ENCODE peak calls at places on chromosomes 2 and 18, in five cellular contexts. One of them, this sample, is unnamed.

GRCh38 chr2:28567076-28567471 is 71.2 kb downstream of the PLB1 start:
- DNase-seq in AG04449: no peak
- DNase-seq in astrocyte of the cerebellum: no peak
- DNase-seq in dorsolateral prefrontal cortex: peak
- DNase-seq in choroid plexus epithelial cell: peak
- DNase-seq in this sample: no peak

GRCh38 chr18:74905245-74905644 is 303.7 kb downstream of the PTGR3 start:
- DNase-seq in AG04449: no peak
- DNase-seq in astrocyte of the cerebellum: no peak
- DNase-seq in dorsolateral prefrontal cortex: peak
- DNase-seq in choroid plexus epithelial cell: peak
- DNase-seq in this sample: no peak

GRCh38 chr2:189088566-189089225 is 90.9 kb downstream of the COL5A2 start:
- DNase-seq in AG04449: no peak
- DNase-seq in astrocyte of the cerebellum: no peak
- DNase-seq in dorsolateral prefrontal cortex: no peak
- DNase-seq in choroid plexus epithelial cell: no peak
- DNase-seq in this sample: no peak

GRCh38 chr2:210671065-210671464 is 114.7 kb downstream of the CPS1 start:
- DNase-seq in AG04449: no peak
- DNase-seq in astrocyte of the cerebellum: no peak
- DNase-seq in dorsolateral prefrontal cortex: no peak
- DNase-seq in choroid plexus epithelial cell: no peak
- DNase-seq in this sample: no peak

GRCh38 chr2:222311978-222312738 is 13.4 kb upstream of the PAX3 start:
- DNase-seq in AG04449: no peak
- DNase-seq in astrocyte of the cerebellum: no peak
- DNase-seq in dorsolateral prefrontal cortex: no peak
- DNase-seq in choroid plexus epithelial cell: no peak
- DNase-seq in this sample: no peak

GRCh38 chr18:48656176-48656575 is 117.3 kb downstream of the CTIF start:
- DNase-seq in AG04449: no peak
- DNase-seq in astrocyte of the cerebellum: no peak
- DNase-seq in dorsolateral prefrontal cortex: no peak
- DNase-seq in choroid plexus epithelial cell: no peak
- DNase-seq in this sample: no peak

GRCh38 chr2:63827749-63828148 is 13.9 kb upstream of the UGP2 start:
- DNase-seq in AG04449: no peak
- DNase-seq in astrocyte of the cerebellum: peak
- DNase-seq in dorsolateral prefrontal cortex: no peak
- DNase-seq in choroid plexus epithelial cell: peak
- DNase-seq in this sample: peak

GRCh38 chr2:3533836-3534235 is 14.5 kb upstream of the ADI1 start:
- DNase-seq in AG04449: no peak
- DNase-seq in astrocyte of the cerebellum: no peak
- DNase-seq in dorsolateral prefrontal cortex: no peak
- DNase-seq in choroid plexus epithelial cell: no peak
- DNase-seq in this sample: no peak

GRCh38 chr2:33212151-33212550 is 264.3 kb upstream of the RASGRP3 start:
- DNase-seq in AG04449: peak
- DNase-seq in astrocyte of the cerebellum: no peak
- DNase-seq in dorsolateral prefrontal cortex: no peak
- DNase-seq in choroid plexus epithelial cell: peak
- DNase-seq in this sample: no peak

GRCh38 chr2:96864343-96865091 is 5.4 kb downstream of the SEMA4C start:
- DNase-seq in AG04449: no peak
- DNase-seq in astrocyte of the cerebellum: no peak
- DNase-seq in dorsolateral prefrontal cortex: no peak
- DNase-seq in choroid plexus epithelial cell: no peak
- DNase-seq in this sample: no peak

GRCh38 chr18:31417850-31418249 is 29.7 kb upstream of the DSG3 start:
- DNase-seq in AG04449: no peak
- DNase-seq in astrocyte of the cerebellum: no peak
- DNase-seq in dorsolateral prefrontal cortex: no peak
- DNase-seq in choroid plexus epithelial cell: no peak
- DNase-seq in this sample: no peak

GRCh38 chr2:160141944-160142343 is 58.1 kb downstream of the ITGB6 start:
- DNase-seq in AG04449: no peak
- DNase-seq in astrocyte of the cerebellum: no peak
- DNase-seq in dorsolateral prefrontal cortex: no peak
- DNase-seq in choroid plexus epithelial cell: no peak
- DNase-seq in this sample: no peak

GRCh38 chr2:96927420-96928171 is 57.7 kb upstream of the SEMA4C start:
- DNase-seq in AG04449: no peak
- DNase-seq in astrocyte of the cerebellum: no peak
- DNase-seq in dorsolateral prefrontal cortex: peak
- DNase-seq in choroid plexus epithelial cell: no peak
- DNase-seq in this sample: peak

GRCh38 chr2:121532347-121532766 is 1.7 kb downstream of the RNU4ATAC start:
- DNase-seq in AG04449: no peak
- DNase-seq in astrocyte of the cerebellum: no peak
- DNase-seq in dorsolateral prefrontal cortex: no peak
- DNase-seq in choroid plexus epithelial cell: peak
- DNase-seq in this sample: no peak

GRCh38 chr18:35634376-35634775 is 52.8 kb downstream of the GALNT1 start:
- DNase-seq in AG04449: no peak
- DNase-seq in astrocyte of the cerebellum: no peak
- DNase-seq in dorsolateral prefrontal cortex: no peak
- DNase-seq in choroid plexus epithelial cell: no peak
- DNase-seq in this sample: no peak

GRCh38 chr2:235027558-235028214 is 75.9 kb downstream of the SH3BP4 start:
- DNase-seq in AG04449: peak
- DNase-seq in astrocyte of the cerebellum: no peak
- DNase-seq in dorsolateral prefrontal cortex: no peak
- DNase-seq in choroid plexus epithelial cell: peak
- DNase-seq in this sample: no peak

GRCh38 chr2:10371441-10372194 is 68.9 kb downstream of the HPCAL1 start:
- DNase-seq in AG04449: no peak
- DNase-seq in astrocyte of the cerebellum: no peak
- DNase-seq in dorsolateral prefrontal cortex: no peak
- DNase-seq in choroid plexus epithelial cell: no peak
- DNase-seq in this sample: no peak

GRCh38 chr2:191299009-191299408 is 53.8 kb downstream of the MYO1B start:
- DNase-seq in AG04449: no peak
- DNase-seq in astrocyte of the cerebellum: no peak
- DNase-seq in dorsolateral prefrontal cortex: no peak
- DNase-seq in choroid plexus epithelial cell: peak
- DNase-seq in this sample: no peak

GRCh38 chr2:95390272-95390880 is 12.1 kb upstream of the FAHD2A start:
- DNase-seq in AG04449: no peak
- DNase-seq in astrocyte of the cerebellum: no peak
- DNase-seq in dorsolateral prefrontal cortex: no peak
- DNase-seq in choroid plexus epithelial cell: no peak
- DNase-seq in this sample: no peak

GRCh38 chr2:16978291-16978690 is 312.7 kb upstream of the CYRIA start:
- DNase-seq in AG04449: no peak
- DNase-seq in astrocyte of the cerebellum: peak
- DNase-seq in dorsolateral prefrontal cortex: no peak
- DNase-seq in choroid plexus epithelial cell: peak
- DNase-seq in this sample: no peak

GRCh38 chr18:1002653-1003178 is 98.0 kb downstream of the ADCYAP1 start:
- DNase-seq in AG04449: no peak
- DNase-seq in astrocyte of the cerebellum: peak
- DNase-seq in dorsolateral prefrontal cortex: no peak
- DNase-seq in choroid plexus epithelial cell: no peak
- DNase-seq in this sample: no peak

GRCh38 chr2:174892546-174892945 is 112.6 kb downstream of the CHN1 start:
- DNase-seq in AG04449: no peak
- DNase-seq in astrocyte of the cerebellum: no peak
- DNase-seq in dorsolateral prefrontal cortex: no peak
- DNase-seq in choroid plexus epithelial cell: no peak
- DNase-seq in this sample: no peak

GRCh38 chr18:63511285-63511684 is 30.9 kb upstream of the SERPINB12 start:
- DNase-seq in AG04449: no peak
- DNase-seq in astrocyte of the cerebellum: peak
- DNase-seq in dorsolateral prefrontal cortex: no peak
- DNase-seq in choroid plexus epithelial cell: peak
- DNase-seq in this sample: no peak

GRCh38 chr2:102735431-102736130 is 26.2 kb upstream of the TMEM182 start:
- DNase-seq in AG04449: no peak
- DNase-seq in astrocyte of the cerebellum: no peak
- DNase-seq in dorsolateral prefrontal cortex: no peak
- DNase-seq in choroid plexus epithelial cell: peak
- DNase-seq in this sample: no peak

GRCh38 chr2:148926291-148926961 is 51.4 kb downstream of the KIF5C start:
- DNase-seq in AG04449: no peak
- DNase-seq in astrocyte of the cerebellum: no peak
- DNase-seq in dorsolateral prefrontal cortex: peak
- DNase-seq in choroid plexus epithelial cell: peak
- DNase-seq in this sample: no peak

GRCh38 chr2:105812180-105813044 is 67.7 kb downstream of the NCK2 start:
- DNase-seq in AG04449: no peak
- DNase-seq in astrocyte of the cerebellum: peak
- DNase-seq in dorsolateral prefrontal cortex: no peak
- DNase-seq in choroid plexus epithelial cell: peak
- DNase-seq in this sample: peak

GRCh38 chr2:211408485-211408884 is 852.1 kb downstream of the CPS1 start:
- DNase-seq in AG04449: no peak
- DNase-seq in astrocyte of the cerebellum: no peak
- DNase-seq in dorsolateral prefrontal cortex: no peak
- DNase-seq in choroid plexus epithelial cell: peak
- DNase-seq in this sample: peak

GRCh38 chr2:233414777-233415570 is 60.7 kb downstream of the DGKD start:
- DNase-seq in AG04449: no peak
- DNase-seq in astrocyte of the cerebellum: no peak
- DNase-seq in dorsolateral prefrontal cortex: no peak
- DNase-seq in choroid plexus epithelial cell: no peak
- DNase-seq in this sample: no peak

GRCh38 chr2:239629936-239630617 is 229.3 kb upstream of the HDAC4 start:
- DNase-seq in AG04449: no peak
- DNase-seq in astrocyte of the cerebellum: no peak
- DNase-seq in dorsolateral prefrontal cortex: no peak
- DNase-seq in choroid plexus epithelial cell: no peak
- DNase-seq in this sample: no peak

DNA sequence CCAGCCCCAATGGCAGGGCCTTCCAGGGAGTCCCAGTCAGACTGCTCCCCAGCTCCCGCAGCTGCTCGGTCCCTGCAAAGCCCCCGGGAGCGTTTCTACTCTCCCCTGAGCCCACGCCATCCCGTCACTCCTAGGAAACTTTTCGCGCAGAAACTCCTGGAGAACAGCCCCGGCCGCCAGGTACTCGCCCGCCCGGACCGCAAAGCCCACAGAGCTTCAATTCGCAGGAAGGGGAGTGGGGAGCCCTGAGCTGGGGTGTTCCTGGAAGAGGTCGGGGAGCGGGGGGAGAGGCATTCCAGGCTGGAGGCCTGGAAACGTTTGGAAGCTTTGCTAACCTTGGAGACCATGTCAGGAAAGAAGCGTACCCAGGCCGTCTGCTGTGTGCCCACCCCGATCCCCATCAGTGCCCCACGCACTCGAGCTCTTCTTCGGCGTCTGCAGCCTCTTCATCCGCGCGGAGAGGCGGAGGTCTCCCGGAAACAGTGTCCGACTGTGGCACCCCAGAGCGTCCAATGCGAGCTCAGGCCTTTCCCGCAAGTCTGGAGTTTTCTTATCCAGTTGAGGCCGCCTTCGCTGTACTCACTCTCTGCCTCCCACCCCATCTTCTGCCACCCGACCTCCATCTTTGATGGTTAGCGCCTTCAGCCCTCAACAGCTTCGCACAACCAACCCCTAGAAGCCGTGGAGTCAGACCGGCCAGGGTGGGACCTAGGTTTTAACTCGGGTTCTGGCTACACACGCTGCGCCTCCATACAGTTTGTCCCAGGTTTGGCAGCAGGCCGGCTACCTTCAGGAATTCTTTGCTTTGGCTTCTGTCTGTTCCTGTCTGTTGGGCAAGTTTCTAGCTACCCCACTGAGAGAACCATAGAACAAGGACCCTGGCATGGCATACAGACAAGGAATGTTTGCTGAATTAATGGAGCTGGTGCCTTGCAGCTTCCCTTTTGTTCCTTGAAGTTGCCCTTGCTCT is 3.7 kb downstream of the PCGF1 start:
- DNase-seq in AG04449: no peak
- DNase-seq in astrocyte of the cerebellum: no peak
- DNase-seq in dorsolateral prefrontal cortex: no peak
- DNase-seq in choroid plexus epithelial cell: no peak
- DNase-seq in this sample: no peak
- H3K4me3 ChIP-seq in AG04449: peak
- H3K4me3 ChIP-seq in astrocyte of the cerebellum: peak
- H3K4me3 ChIP-seq in dorsolateral prefrontal cortex: peak
- H3K4me3 ChIP-seq in choroid plexus epithelial cell: peak
- H3K4me3 ChIP-seq in this sample: peak

GRCh38 chr2:219500135-219500534 is 1.4 kb downstream of the GMPPA start:
- DNase-seq in AG04449: no peak
- DNase-seq in astrocyte of the cerebellum: no peak
- DNase-seq in dorsolateral prefrontal cortex: no peak
- DNase-seq in choroid plexus epithelial cell: peak
- DNase-seq in this sample: no peak
- TF ChIP-seq CTCF in AG04449: peak
- TF ChIP-seq CTCF in astrocyte of the cerebellum: peak
- TF ChIP-seq CTCF in dorsolateral prefrontal cortex: no peak
- TF ChIP-seq CTCF in choroid plexus epithelial cell: peak
- TF ChIP-seq CTCF in this sample: peak

DNA sequence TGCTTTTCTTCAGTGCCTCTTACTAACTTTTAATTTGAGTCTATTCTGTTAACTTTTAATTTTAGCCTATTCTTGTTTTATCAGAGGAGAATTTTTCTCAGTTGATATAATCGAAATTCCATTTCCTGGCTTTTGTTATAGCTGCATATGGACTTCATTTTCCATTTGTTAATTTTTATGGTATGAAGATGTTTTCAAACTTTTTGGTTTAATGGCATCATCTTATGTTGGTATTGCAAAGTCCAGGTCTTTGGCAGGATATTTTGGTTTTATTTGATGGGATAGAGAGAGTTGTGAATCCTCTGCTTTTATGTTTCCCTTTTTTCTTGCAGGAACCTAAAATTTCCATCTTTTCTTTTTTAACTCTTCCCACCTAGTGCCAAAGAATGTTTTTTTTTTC is 70.9 kb upstream of the RAPGEF4 start:
- DNase-seq in AG04449: no peak
- DNase-seq in astrocyte of the cerebellum: no peak
- DNase-seq in dorsolateral prefrontal cortex: no peak
- DNase-seq in choroid plexus epithelial cell: no peak
- DNase-seq in this sample: no peak
- H3K4me3 ChIP-seq in AG04449: no peak
- H3K4me3 ChIP-seq in astrocyte of the cerebellum: no peak
- H3K4me3 ChIP-seq in dorsolateral prefrontal cortex: no peak
- H3K4me3 ChIP-seq in choroid plexus epithelial cell: no peak
- H3K4me3 ChIP-seq in this sample: no peak

DNA sequence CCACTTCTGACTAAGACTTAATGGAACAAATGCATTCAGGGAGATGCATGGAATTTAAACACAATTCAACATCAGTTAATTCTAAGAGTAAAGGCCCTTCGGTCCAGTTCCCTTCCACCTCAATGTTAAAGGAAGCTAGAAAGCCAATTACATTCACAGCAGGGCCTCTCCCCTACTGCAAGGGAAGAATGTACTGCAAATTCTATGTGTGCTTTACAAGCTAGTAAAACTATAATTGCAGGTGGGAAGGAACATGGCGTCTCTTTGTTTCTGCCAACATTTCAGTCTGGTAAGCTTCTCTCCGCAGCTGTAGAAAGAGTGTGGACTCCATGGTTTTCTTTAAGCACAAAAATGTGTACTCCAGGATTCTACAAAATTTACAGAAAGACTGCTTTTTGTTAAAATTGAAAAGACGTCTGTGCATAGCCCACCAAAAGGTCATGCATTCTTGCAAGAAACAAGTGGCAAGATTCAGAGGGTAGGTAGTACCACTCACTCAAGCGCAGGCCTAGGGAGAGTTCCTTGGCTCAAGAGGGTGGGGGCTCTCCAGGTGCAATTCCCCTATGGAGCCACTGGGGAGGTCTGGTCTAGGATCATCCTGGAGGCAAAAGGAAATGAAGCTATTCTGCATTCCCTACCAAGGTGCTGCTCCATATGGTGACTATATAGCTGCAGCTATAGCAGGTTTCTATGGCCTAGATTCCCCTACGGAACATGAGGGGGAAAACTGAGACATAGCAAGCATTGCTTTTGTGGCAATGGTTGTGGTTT is 127.0 kb upstream of the FZD5 start:
- DNase-seq in AG04449: no peak
- DNase-seq in astrocyte of the cerebellum: no peak
- DNase-seq in dorsolateral prefrontal cortex: no peak
- DNase-seq in choroid plexus epithelial cell: peak
- DNase-seq in this sample: no peak
- TF ChIP-seq CTCF in AG04449: no peak
- TF ChIP-seq CTCF in astrocyte of the cerebellum: peak
- TF ChIP-seq CTCF in dorsolateral prefrontal cortex: no peak
- TF ChIP-seq CTCF in choroid plexus epithelial cell: peak
- TF ChIP-seq CTCF in this sample: peak

This sample was measured in retinal pigment epithelial cell.